ENCODE peak calls at places on chromosomes 5 and 9, in five cellular contexts. B is heart left ventricle, H is lower leg skin, T is right lobe of liver, Q is A549. V is an unnamed sample.

GRCh38 chr5:168295574-168296201 is 4.2 kb downstream of the WWC1 start:
- DNase-seq in B (no peak), H (no peak), T (no peak), Q (peak; percentile 90), V (no peak)

GRCh38 chr5:137035480-137035878 is 463.6 kb downstream of the SPOCK1 start:
- DNase-seq in B (no peak), H (no peak), T (no peak), Q (no peak), V (no peak)

GRCh38 chr5:180645609-180646204 is 3.7 kb downstream of the FLT4 start:
- DNase-seq in B (no peak), H (no peak), T (peak; percentile 11), Q (no peak), V (no peak)

GRCh38 chr9:16704489-16705111 is 165.9 kb downstream of the BNC2 start:
- DNase-seq in B (peak; percentile 59), H (no peak), T (no peak), Q (peak; percentile 43), V (peak; percentile 31)

GRCh38 chr5:177468329-177469058 is 4.9 kb downstream of the DBN1 start:
- DNase-seq in B (peak; percentile 68), H (no peak), T (no peak), Q (no peak), V (no peak)

GRCh38 chr5:73751254-73751914 is 125.4 kb downstream of the ARHGEF28 start:
- DNase-seq in B (no peak), H (no peak), T (no peak), Q (no peak), V (no peak)

GRCh38 chr5:126982926-126983873 is 47.2 kb downstream of the MARCHF3 start:
- DNase-seq in B (no peak), H (no peak), T (no peak), Q (no peak), V (no peak)

GRCh38 chr5:150577378-150577777 is 63.1 kb upstream of the SYNPO start:
- DNase-seq in B (no peak), H (no peak), T (no peak), Q (no peak), V (no peak)

GRCh38 chr5:54646285-54647101 is 128.9 kb downstream of the SNX18 start:
- DNase-seq in B (peak; percentile 92), H (peak; percentile 94), T (peak; percentile 71), Q (no peak), V (peak; percentile 65)

GRCh38 chr9:99966720-99967119 is 60.3 kb downstream of the STX17 start:
- DNase-seq in B (no peak), H (no peak), T (no peak), Q (peak; percentile 32), V (no peak)

GRCh38 chr5:9284781-9285307 is 261.0 kb downstream of the SEMA5A start:
- DNase-seq in B (peak; percentile 65), H (no peak), T (no peak), Q (no peak), V (no peak)

GRCh38 chr9:132885691-132886357 is 7.1 kb downstream of the SPACA9 start:
- DNase-seq in B (no peak), H (no peak), T (no peak), Q (no peak), V (no peak)

GRCh38 chr9:97768731-97769130 is 71.6 kb upstream of the XPA start:
- DNase-seq in B (no peak), H (no peak), T (no peak), Q (no peak), V (no peak)

GRCh38 chr9:105932276-105932675 is 237.9 kb downstream of the TMEM38B start:
- DNase-seq in B (no peak), H (no peak), T (no peak), Q (no peak), V (no peak)

GRCh38 chr9:4084440-4084818 is 215.4 kb downstream of the GLIS3 start:
- DNase-seq in B (peak; percentile 47), H (no peak), T (no peak), Q (no peak), V (no peak)

GRCh38 chr5:68382640-68383039 is 167.1 kb downstream of the PIK3R1 start:
- DNase-seq in B (no peak), H (no peak), T (no peak), Q (no peak), V (no peak)

GRCh38 chr5:130333089-130333488 is 428.8 kb downstream of the CHSY3 start:
- DNase-seq in B (no peak), H (no peak), T (no peak), Q (no peak), V (no peak)

GRCh38 chr9:132584616-132585560 is 2.5 kb downstream of the BARHL1 start:
- DNase-seq in B (no peak), H (no peak), T (peak; percentile 39), Q (no peak), V (no peak)

GRCh38 chr5:37571974-37572373 is 192.9 kb downstream of the WDR70 start:
- DNase-seq in B (no peak), H (no peak), T (no peak), Q (no peak), V (no peak)

GRCh38 chr9:127140181-127140580 is 17.7 kb upstream of the ANGPTL2 start:
- DNase-seq in B (no peak), H (peak; percentile 63), T (no peak), Q (no peak), V (no peak)

GRCh38 chr9:10925896-10926295 is 313.1 kb upstream of the PTPRD start:
- DNase-seq in B (no peak), H (no peak), T (no peak), Q (no peak), V (no peak)

GRCh38 chr5:27944471-27944870 is 906.1 kb upstream of the CDH9 start:
- DNase-seq in B (no peak), H (no peak), T (no peak), Q (no peak), V (no peak)

GRCh38 chr9:127360829-127361228 is 36.1 kb upstream of the SLC2A8 start:
- DNase-seq in B (no peak), H (no peak), T (no peak), Q (peak; percentile 40), V (no peak)

DNA sequence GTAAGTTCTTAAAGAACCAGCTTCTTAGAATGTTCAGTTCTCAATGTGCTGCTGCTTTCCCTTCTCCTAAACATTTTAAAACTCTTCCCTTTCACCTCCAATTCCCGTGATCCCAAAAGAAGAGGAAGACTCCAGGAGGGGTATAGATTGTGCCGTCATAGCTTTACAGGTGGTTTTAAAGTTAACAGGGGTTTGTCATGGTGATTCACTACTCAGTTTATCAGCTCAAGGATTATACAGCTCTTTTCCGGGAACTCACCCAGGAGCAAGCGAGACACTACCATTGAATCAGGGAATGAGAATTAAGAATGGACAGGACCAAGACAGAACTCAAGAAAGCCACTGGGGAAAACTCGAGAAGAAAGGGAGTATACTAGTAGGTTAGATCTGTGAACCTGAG is 178.8 kb downstream of the NR3C1 start:
- DNase-seq in B (no peak), H (no peak), T (no peak), Q (no peak), V (no peak)
- TF ChIP-seq POLR2A in B (no peak), H (no peak), T (no peak), Q (no peak), V (no peak)

GRCh38 chr9:121217609-121218292 is 16.1 kb upstream of the RAB14 start:
- DNase-seq in B (no peak), H (no peak), T (no peak), Q (no peak), V (no peak)

GRCh38 chr9:121216406-121216805 is 14.7 kb upstream of the RAB14 start:
- DNase-seq in B (no peak), H (no peak), T (no peak), Q (no peak), V (no peak)

GRCh38 chr9:121214005-121214404 is 12.3 kb upstream of the RAB14 start:
- DNase-seq in B (no peak), H (no peak), T (no peak), Q (no peak), V (no peak)

GRCh38 chr9:121210536-121210935 is 8.9 kb upstream of the RAB14 start:
- DNase-seq in B (no peak), H (no peak), T (no peak), Q (no peak), V (no peak)

DNA sequence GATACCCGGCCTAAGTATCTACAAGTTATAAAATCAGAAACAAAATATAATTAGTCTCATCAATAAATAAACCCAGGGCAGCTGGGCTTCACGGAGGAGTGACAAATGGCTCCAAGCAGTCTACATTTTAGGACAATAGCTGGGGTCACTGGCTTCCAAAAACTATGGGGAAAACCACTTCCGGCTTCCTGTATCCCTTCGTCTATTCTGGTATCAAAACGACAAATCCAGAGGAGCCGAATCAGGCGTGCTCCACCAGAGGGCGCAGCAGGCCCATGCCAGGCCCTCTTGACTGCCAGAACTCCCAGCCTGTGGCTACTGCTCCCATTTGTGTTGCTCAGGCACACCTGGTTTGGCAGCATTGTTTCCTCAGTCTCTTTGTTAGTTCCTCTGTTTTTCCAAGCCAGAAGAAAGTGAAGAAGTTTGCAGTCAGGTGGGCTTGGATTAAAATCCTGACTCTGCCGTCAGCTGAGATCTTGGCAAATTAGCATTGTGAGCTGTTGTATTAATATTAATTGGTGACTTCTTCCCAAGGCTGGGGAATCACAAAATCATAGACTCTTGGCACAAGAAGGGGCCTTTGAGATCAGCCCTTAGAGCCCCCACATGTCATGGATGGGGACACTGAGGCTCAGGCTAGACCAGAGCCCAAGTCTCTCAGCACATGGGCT is 11.6 kb upstream of the RAB14 start:
- DNase-seq in B (peak; percentile 87), H (peak; percentile 98), T (peak; percentile 86), Q (peak; percentile 86), V (peak; percentile 91)
- TF ChIP-seq POLR2A in B (no peak), H (no peak), T (no peak), Q (no peak), V (no peak)

DNA sequence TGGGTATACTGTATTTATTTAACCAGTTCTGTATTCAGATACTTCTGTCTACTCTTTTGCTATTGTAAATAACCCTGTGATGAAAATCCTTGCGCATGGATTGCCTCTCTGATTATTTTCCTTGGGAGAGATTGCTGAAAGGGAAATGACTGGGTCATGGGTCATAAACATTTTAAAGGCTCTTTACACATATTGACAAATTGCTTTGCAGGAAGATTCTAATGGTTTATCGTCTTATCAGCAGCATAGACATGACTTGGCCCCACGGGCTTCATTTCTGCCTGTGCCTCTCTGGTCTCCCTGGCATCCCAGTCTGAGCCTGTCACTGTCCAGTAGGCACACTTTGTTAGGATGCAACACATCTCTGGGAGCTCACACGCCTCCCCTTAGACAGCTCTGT is 52.3 kb downstream of the RGS3 start:
- DNase-seq in B (no peak), H (no peak), T (no peak), Q (no peak), V (no peak)
- TF ChIP-seq POLR2A in B (no peak), H (no peak), T (no peak), Q (no peak), V (no peak)

DNA sequence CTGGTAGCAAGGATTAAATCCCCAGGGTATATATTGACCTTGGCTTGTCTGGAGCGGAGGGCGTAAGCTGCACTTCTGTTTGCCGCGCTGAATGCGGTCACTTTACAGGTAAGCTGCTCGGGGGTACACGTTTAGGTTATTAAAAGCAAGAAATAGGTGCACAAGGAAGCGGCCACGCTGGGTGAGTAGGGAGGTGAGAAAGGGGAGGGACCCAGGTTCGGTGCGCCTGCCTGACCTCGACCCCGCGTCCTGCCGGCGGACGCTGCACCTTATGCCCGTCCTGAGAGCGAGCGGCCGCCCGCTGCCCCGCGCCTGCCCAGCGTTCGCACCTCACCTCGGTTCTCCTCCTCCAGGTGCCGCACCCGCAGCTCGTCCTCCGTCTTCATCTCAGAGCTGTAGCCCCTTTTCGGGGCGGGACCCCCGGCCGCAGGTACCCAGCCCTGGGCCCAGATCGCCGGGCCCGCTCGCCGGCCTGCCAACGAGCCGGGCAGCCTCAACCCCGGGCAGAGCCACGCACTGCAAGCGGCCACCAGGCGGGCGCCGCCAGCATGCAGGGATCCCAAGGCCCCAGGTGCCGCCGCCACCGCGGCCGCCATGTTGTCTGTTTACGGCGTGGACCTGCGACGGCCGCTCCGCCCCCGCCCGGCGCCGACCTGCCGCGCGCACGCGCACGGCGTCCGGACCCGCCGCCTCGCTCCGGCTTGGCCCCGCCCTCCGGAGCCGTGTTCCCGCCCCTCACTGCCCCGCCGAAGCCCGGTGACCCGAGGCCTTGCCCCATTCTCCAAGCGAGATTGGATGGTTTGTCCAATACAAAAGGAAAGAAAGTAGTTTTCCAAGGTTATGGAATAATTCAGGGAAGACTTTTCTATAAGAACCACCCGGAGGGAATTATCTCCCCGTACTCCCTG is at the start of gene AUH:
- DNase-seq in B (peak; percentile 87), H (peak; percentile 95), T (peak; percentile 92), Q (peak; percentile 73), V (peak; percentile 67)
- TF ChIP-seq POLR2A in B (no peak), H (no peak), T (peak; percentile 68), Q (peak; percentile 54), V (peak; percentile 80)

V was measured in tibial nerve.